ENCODE peak calls at places on chromosomes 2 and 18, in eight cellular contexts. K is heart right ventricle; A is stimulated activated CD4-positive, alpha-beta T cell treated with anti-CD3 and anti-CD28 coated beads, Interleukin-15, amount 100 ng/mL, for 1 hour; P is activated T-helper 2 cell treated with anti-CD3 and anti-CD28 coated beads, Interferon-gamma antibody, Interleukin-2, Interleukin-4, amounts not matched to agents 10 μg/mL and 5 μg/mL and 100 μg/mL, durations not matched to agents 14 hours and 24 hours and 36 hours; Z is posterior cingulate gyrus; H is MM.1S; J is sciatic nerve; W is foreskin keratinocyte. R is an unnamed sample.

GRCh38 chr2:197107291-197108269 is 181.1 kb upstream of the PGAP1 start:
- DNase-seq in K (peak; percentile 27), P (no peak), W (no peak), H (no peak), J (no peak), A (no peak), Z (no peak), R (no peak)

GRCh38 chr2:20650412-20650879 is 452 bp downstream of the HS1BP3 start:
- DNase-seq in W (no peak), K (no peak), Z (no peak), P (peak; percentile 29), A (no peak), J (no peak), H (peak; percentile 43), R (no peak)

GRCh38 chr18:47795448-47795843 is 135.0 kb downstream of the SMAD2 start:
- DNase-seq in K (no peak), P (no peak), H (no peak), A (no peak), W (no peak), J (no peak), Z (no peak), R (no peak)

GRCh38 chr2:189933041-189933440 is 129.5 kb downstream of the MSTN start:
- DNase-seq in P (no peak), K (no peak), H (peak; percentile 68), W (no peak), Z (no peak), J (no peak), A (no peak), R (no peak)

GRCh38 chr2:42961385-42961800 is 169.0 kb upstream of the HAAO start:
- DNase-seq in H (no peak), Z (no peak), A (no peak), P (no peak), J (peak; percentile 84), K (peak; percentile 53), W (no peak), R (no peak)

GRCh38 chr2:95269036-95269680 is 5.1 kb upstream of the PROM2 start:
- DNase-seq in J (no peak), K (no peak), H (no peak), W (no peak), P (peak; percentile 4), Z (peak; percentile 10), A (no peak), R (no peak)

GRCh38 chr2:53826587-53827397 is 33.0 kb downstream of the GPR75 start:
- DNase-seq in A (no peak), Z (no peak), P (no peak), J (no peak), K (no peak), H (no peak), W (peak; percentile 49), R (no peak)

GRCh38 chr2:9778012-9778411 is 65.3 kb upstream of the TAF1B start:
- DNase-seq in K (no peak), Z (no peak), P (no peak), W (no peak), A (no peak), J (no peak), H (no peak), R (no peak)

GRCh38 chr2:158967731-158968395 is 577 bp upstream of the TANC1 start:
- DNase-seq in P (no peak), W (no peak), H (no peak), J (peak; percentile 79), K (peak; percentile 59), A (no peak), Z (peak; percentile 43), R (no peak)

GRCh38 chr2:241702155-241702404 is 241 bp downstream of the ING5 start:
- DNase-seq in W (no peak), Z (peak; percentile 72), P (no peak), A (peak; percentile 80), J (no peak), K (no peak), H (no peak), R (peak; percentile 53)

GRCh38 chr2:139411236-139411635 is 631.0 kb upstream of the NXPH2 start:
- DNase-seq in W (no peak), H (no peak), P (no peak), Z (no peak), A (no peak), J (no peak), K (no peak), R (no peak)

GRCh38 chr2:238387376-238387775 is 39.4 kb upstream of the ASB1 start:
- DNase-seq in P (no peak), H (no peak), Z (no peak), J (no peak), A (no peak), K (no peak), W (no peak), R (no peak)

GRCh38 chr2:35428548-35428947 is 927.0 kb upstream of the CRIM1 start:
- DNase-seq in J (no peak), H (peak; percentile 62), W (no peak), A (no peak), P (no peak), K (peak; percentile 15), Z (peak; percentile 59), R (no peak)

GRCh38 chr2:10375570-10376266 is 72.4 kb downstream of the ODC1 start:
- DNase-seq in P (no peak), J (no peak), Z (no peak), W (no peak), A (no peak), K (no peak), H (no peak), R (no peak)

GRCh38 chr18:79064228-79064627 is 5.0 kb upstream of the ATP9B start:
- DNase-seq in P (no peak), J (no peak), A (no peak), H (no peak), K (no peak), Z (no peak), W (no peak), R (no peak)

GRCh38 chr2:23545391-23545790 is 160.4 kb downstream of the KLHL29 start:
- DNase-seq in P (no peak), H (no peak), W (no peak), A (no peak), J (no peak), Z (no peak), K (no peak), R (no peak)

GRCh38 chr2:178882666-178883440 is 75.6 kb upstream of the TTN start:
- DNase-seq in W (no peak), H (no peak), P (no peak), Z (no peak), J (no peak), K (no peak), A (no peak), R (no peak)

GRCh38 chr2:182240862-182241371 is 185.9 kb downstream of the PDE1A start:
- DNase-seq in J (no peak), K (no peak), A (no peak), Z (no peak), W (no peak), P (no peak), H (peak; percentile 86), R (no peak)

GRCh38 chr2:1967242-1968210 is 223.2 kb upstream of the PXDN start:
- DNase-seq in J (no peak), Z (no peak), K (no peak), H (no peak), P (no peak), W (no peak), A (no peak), R (no peak)

GRCh38 chr2:196275646-196276352 is 104.4 kb upstream of the STK17B start:
- DNase-seq in Z (no peak), A (no peak), W (no peak), P (no peak), H (no peak), J (no peak), K (no peak), R (no peak)

R was measured in activated naive CD8-positive, alpha-beta T cell treated with anti-CD3 and anti-CD28 coated beads, Interleukin-2, amount 50 U/mL, for 16 hours.